ENCODE peak calls at places on chromosomes 2 and 18, in nine cellular contexts. T is NCI-H774, A is astrocyte of the spinal cord, V is posterior vena cava, Y is SIG-M5, I is B cell, R is endothelial cell, P is aorta, E is Daoy. L is an unnamed sample.
A peak's percentile ranks its signal among the peaks of the same experiment; 100 is the strongest.

GRCh38 chr2:160252278-160252887 is 52.3 kb upstream of the ITGB6 start:
- DNase-seq in T (peak; percentile 4), A (peak; percentile 68), V (no peak), Y (no peak), I (no peak), R (no peak), P (no peak), E (no peak), L (no peak)

GRCh38 chr2:220569380-220569779 is 942.0 kb downstream of the SLC4A3 start:
- DNase-seq in T (peak; percentile 61), A (no peak), V (no peak), Y (no peak), I (no peak), R (no peak), P (no peak), E (no peak), L (no peak)

GRCh38 chr18:63320690-63321265 is 1.2 kb upstream of the BCL2 start:
- DNase-seq in T (peak; percentile 41), A (peak; percentile 36), V (no peak), Y (no peak), I (peak; percentile 67), R (peak; percentile 39), P (peak; percentile 59), E (no peak), L (peak; percentile 81)

GRCh38 chr2:3430211-3430610 is 50.7 kb downstream of the TRAPPC12 start:
- DNase-seq in T (no peak), A (no peak), V (no peak), Y (peak; percentile 77), I (peak; percentile 7), R (no peak), P (no peak), E (no peak), L (no peak)

GRCh38 chr2:23706613-23707078 is 220.3 kb downstream of the ATAD2B start:
- DNase-seq in T (no peak), A (no peak), V (peak; percentile 67), Y (no peak), I (no peak), R (no peak), P (no peak), E (no peak), L (no peak)

GRCh38 chr2:26043862-26044736 is 10.2 kb downstream of the RAB10 start:
- DNase-seq in T (no peak), A (peak; percentile 14), V (no peak), Y (no peak), I (no peak), R (no peak), P (peak; percentile 57), E (peak; percentile 57), L (no peak)

GRCh38 chr2:183079335-183079775 is 808 bp downstream of the DUSP19 start:
- DNase-seq in T (no peak), A (no peak), V (no peak), Y (no peak), I (no peak), R (no peak), P (no peak), E (no peak), L (no peak)

GRCh38 chr2:19238440-19238839 is 120.0 kb downstream of the OSR1 start:
- DNase-seq in T (no peak), A (peak; percentile 70), V (no peak), Y (no peak), I (no peak), R (no peak), P (no peak), E (peak; percentile 28), L (no peak)

GRCh38 chr2:72028351-72028995 is 119.2 kb downstream of the CYP26B1 start:
- DNase-seq in T (no peak), A (no peak), V (peak; percentile 50), Y (no peak), I (no peak), R (no peak), P (no peak), E (no peak), L (no peak)

GRCh38 chr2:62787381-62787780 is 81.9 kb downstream of the EHBP1 start:
- DNase-seq in T (peak; percentile 14), A (peak; percentile 46), V (no peak), Y (no peak), I (no peak), R (no peak), P (no peak), E (no peak), L (no peak)

GRCh38 chr18:46574000-46574739 is 82.8 kb downstream of the LOXHD1 start:
- DNase-seq in T (no peak), A (no peak), V (no peak), Y (no peak), I (no peak), R (no peak), P (no peak), E (no peak), L (no peak)

GRCh38 chr2:47654790-47655562 is 128.0 kb upstream of the MSH6 start:
- DNase-seq in T (no peak), A (no peak), V (no peak), Y (no peak), I (peak; percentile 81), R (no peak), P (no peak), E (peak; percentile 54), L (no peak)

GRCh38 chr2:218063541-218064295 is 5.3 kb upstream of the RUFY4 start:
- DNase-seq in T (no peak), A (no peak), V (no peak), Y (peak; percentile 62), I (no peak), R (no peak), P (peak; percentile 67), E (no peak), L (no peak)

GRCh38 chr2:54673501-54673998 is 49.9 kb upstream of the EML6 start:
- DNase-seq in T (no peak), A (no peak), V (peak; percentile 95), Y (no peak), I (no peak), R (peak; percentile 66), P (peak; percentile 85), E (peak; percentile 62), L (peak; percentile 93)

GRCh38 chr2:158015428-158016076 is 86.1 kb upstream of the UPP2 start:
- DNase-seq in T (no peak), A (no peak), V (no peak), Y (no peak), I (no peak), R (no peak), P (no peak), E (no peak), L (no peak)

GRCh38 chr2:37471994-37472393 is 127.6 kb downstream of the QPCT start:
- DNase-seq in T (no peak), A (peak; percentile 73), V (no peak), Y (no peak), I (no peak), R (no peak), P (no peak), E (peak; percentile 78), L (no peak)

GRCh38 chr2:191878576-191879298 is 31.8 kb upstream of the CAVIN2 start:
- DNase-seq in T (no peak), A (peak; percentile 86), V (no peak), Y (no peak), I (no peak), R (no peak), P (no peak), E (peak; percentile 52), L (no peak)

GRCh38 chr2:45585267-45585861 is 25.7 kb downstream of the SRBD1 start:
- DNase-seq in T (no peak), A (peak; percentile 60), V (no peak), Y (peak; percentile 43), I (no peak), R (no peak), P (no peak), E (peak; percentile 32), L (no peak)

GRCh38 chr2:71785550-71785951 is 332.2 kb downstream of the DYSF start:
- DNase-seq in T (no peak), A (no peak), V (no peak), Y (no peak), I (no peak), R (peak; percentile 2), P (no peak), E (no peak), L (no peak)

GRCh38 chr18:505483-506122 is 5.1 kb upstream of the COLEC12 start:
- DNase-seq in T (peak; percentile 1), A (no peak), V (no peak), Y (no peak), I (no peak), R (no peak), P (no peak), E (no peak), L (no peak)

GRCh38 chr2:18987592-18988073 is 370.8 kb downstream of the OSR1 start:
- DNase-seq in T (no peak), A (peak; percentile 98), V (peak; percentile 89), Y (no peak), I (no peak), R (no peak), P (peak; percentile 81), E (peak; percentile 84), L (peak; percentile 90)

GRCh38 chr2:25437881-25438662 is 96.3 kb upstream of the DNMT3A start:
- DNase-seq in T (no peak), A (no peak), V (no peak), Y (no peak), I (no peak), R (no peak), P (no peak), E (no peak), L (no peak)

GRCh38 chr2:60567092-60567491 is 13.6 kb upstream of the BCL11A start:
- DNase-seq in T (no peak), A (no peak), V (no peak), Y (no peak), I (no peak), R (no peak), P (no peak), E (no peak), L (no peak)

GRCh38 chr2:108988796-108989713 is at the start of gene EDAR:
- DNase-seq in T (peak; percentile 39), A (peak; percentile 19), V (no peak), Y (no peak), I (no peak), R (peak; percentile 64), P (no peak), E (peak; percentile 54), L (no peak)

GRCh38 chr2:15633971-15634346 is 42.3 kb downstream of the DDX1 start:
- DNase-seq in T (no peak), A (no peak), V (no peak), Y (no peak), I (no peak), R (no peak), P (no peak), E (no peak), L (no peak)

GRCh38 chr18:61093967-61094366 is 239.3 kb upstream of the CDH20 start:
- DNase-seq in T (peak; percentile 16), A (no peak), V (no peak), Y (no peak), I (no peak), R (no peak), P (no peak), E (no peak), L (no peak)

GRCh38 chr2:239151201-239152131 is 249.4 kb downstream of the HDAC4 start:
- DNase-seq in T (no peak), A (no peak), V (peak; percentile 78), Y (no peak), I (peak; percentile 11), R (no peak), P (peak; percentile 34), E (no peak), L (peak; percentile 90)

GRCh38 chr2:71932780-71933466 is 214.7 kb downstream of the CYP26B1 start:
- DNase-seq in T (no peak), A (no peak), V (peak; percentile 67), Y (no peak), I (no peak), R (no peak), P (no peak), E (no peak), L (no peak)

GRCh38 chr2:144521702-144522101 is 1.8 kb upstream of the ZEB2 start:
- DNase-seq in T (no peak), A (no peak), V (no peak), Y (no peak), I (no peak), R (no peak), P (no peak), E (no peak), L (no peak)

GRCh38 chr2:49973917-49974368 is 819.6 kb upstream of the FSHR start:
- DNase-seq in T (peak; percentile 80), A (peak; percentile 44), V (peak; percentile 83), Y (no peak), I (no peak), R (peak; percentile 24), P (peak; percentile 60), E (peak; percentile 2), L (peak; percentile 71)

GRCh38 chr2:20634430-20635095 is 16.3 kb downstream of the HS1BP3 start:
- DNase-seq in T (no peak), A (peak; percentile 71), V (no peak), Y (no peak), I (no peak), R (no peak), P (peak; percentile 75), E (peak; percentile 58), L (peak; percentile 86)